ENCODE peak calls at places on chromosomes 1 and 21, in ten cellular contexts. M, H, X, G, T, O, Q, V, I and N are unnamed samples.
A peak's percentile ranks its signal among the peaks of the same experiment; 100 is the strongest.

GRCh38 chr1:18160290-18160942 is 52.8 kb downstream of the IGSF21 start:
- DNase-seq in M (no peak), H (no peak), X (no peak), G (peak; percentile 33), T (no peak), O (peak; percentile 53), Q (no peak), V (no peak), I (no peak), N (no peak)

GRCh38 chr1:6106321-6106731 is 60.6 kb downstream of the KCNAB2 start:
- DNase-seq in M (no peak), H (no peak), X (no peak), G (no peak), T (no peak), O (no peak), Q (no peak), V (no peak), I (no peak), N (no peak)

GRCh38 chr1:217472915-217473314 is 158.0 kb downstream of the GPATCH2 start:
- DNase-seq in M (no peak), H (no peak), X (no peak), G (no peak), T (peak; percentile 2), O (no peak), Q (no peak), V (peak; percentile 50), I (peak; percentile 66), N (no peak)

GRCh38 chr1:14655386-14655785 is 56.9 kb downstream of the KAZN start:
- DNase-seq in M (no peak), H (no peak), X (no peak), G (no peak), T (no peak), O (no peak), Q (no peak), V (no peak), I (no peak), N (no peak)

GRCh38 chr1:21451981-21452411 is 12.1 kb downstream of the NBPF3 start:
- DNase-seq in M (no peak), H (no peak), X (no peak), G (no peak), T (no peak), O (no peak), Q (no peak), V (peak; percentile 34), I (no peak), N (peak; percentile 40)

GRCh38 chr1:118841521-118841920 is 146.6 kb downstream of the TBX15 start:
- DNase-seq in M (no peak), H (no peak), X (no peak), G (no peak), T (no peak), O (no peak), Q (no peak), V (no peak), I (no peak), N (no peak)

GRCh38 chr1:119188926-119189325 is 48.5 kb upstream of the WARS2 start:
- DNase-seq in M (no peak), H (no peak), X (no peak), G (no peak), T (no peak), O (no peak), Q (peak; percentile 26), V (no peak), I (no peak), N (peak; percentile 85)

GRCh38 chr1:10903826-10904225 is 107.4 kb upstream of the CASZ1 start:
- DNase-seq in M (no peak), H (no peak), X (peak; percentile 43), G (no peak), T (no peak), O (no peak), Q (no peak), V (no peak), I (no peak), N (no peak)

GRCh38 chr1:1212780-1213152 is 1.2 kb downstream of the TNFRSF4 start:
- DNase-seq in M (no peak), H (peak; percentile 84), X (peak; percentile 71), G (no peak), T (no peak), O (peak; percentile 68), Q (no peak), V (no peak), I (no peak), N (no peak)

GRCh38 chr21:31623664-31624063 is 35.8 kb upstream of the SOD1 start:
- DNase-seq in M (no peak), H (peak; percentile 43), X (peak; percentile 54), G (no peak), T (peak; percentile 13), O (no peak), Q (no peak), V (peak; percentile 26), I (no peak), N (no peak)

GRCh38 chr1:116988908-116989307 is 12.7 kb upstream of the CD101 start:
- DNase-seq in M (no peak), H (no peak), X (no peak), G (no peak), T (peak; percentile 79), O (no peak), Q (no peak), V (no peak), I (no peak), N (no peak)

GRCh38 chr1:105544475-105544874 is 1512.0 kb upstream of the PRMT6 start:
- DNase-seq in M (no peak), H (no peak), X (no peak), G (no peak), T (no peak), O (no peak), Q (no peak), V (peak; percentile 59), I (peak; percentile 69), N (no peak)

GRCh38 chr1:167808104-167808503 is 86.3 kb downstream of the MPZL1 start:
- DNase-seq in M (no peak), H (no peak), X (no peak), G (no peak), T (peak; percentile 34), O (no peak), Q (no peak), V (no peak), I (peak; percentile 35), N (no peak)

GRCh38 chr1:52502789-52503188 is 50.1 kb downstream of the TUT4 start:
- DNase-seq in M (no peak), H (no peak), X (no peak), G (peak; percentile 14), T (no peak), O (no peak), Q (no peak), V (no peak), I (no peak), N (no peak)

GRCh38 chr1:26877326-26877725 is 12.8 kb downstream of the GPN2 start:
- DNase-seq in M (no peak), H (no peak), X (no peak), G (no peak), T (no peak), O (no peak), Q (no peak), V (peak; percentile 88), I (no peak), N (no peak)